ENCODE peak calls at places on chromosomes 16 and 17, in seven cellular contexts. One of them, this sample, is unnamed.

GRCh38 chr17:46892192-46892703 is 30.7 kb upstream of the GOSR2 start:
- DNase-seq in fibroblast of lung: no peak
- DNase-seq in GM18507: no peak
- DNase-seq in dermis blood vessel endothelial cell: no peak
- DNase-seq in AG08396: no peak
- DNase-seq in T-cell: no peak
- DNase-seq in HS-27A: no peak
- DNase-seq in this sample: no peak

GRCh38 chr16:3187798-3188674 is at the start of gene OR1F1:
- DNase-seq in fibroblast of lung: peak
- DNase-seq in GM18507: no peak
- DNase-seq in dermis blood vessel endothelial cell: peak
- DNase-seq in AG08396: no peak
- DNase-seq in T-cell: peak
- DNase-seq in HS-27A: no peak
- DNase-seq in this sample: peak

GRCh38 chr17:33875973-33876372 is 379.1 kb upstream of the CCL2 start:
- DNase-seq in fibroblast of lung: no peak
- DNase-seq in GM18507: no peak
- DNase-seq in dermis blood vessel endothelial cell: no peak
- DNase-seq in AG08396: no peak
- DNase-seq in T-cell: no peak
- DNase-seq in HS-27A: no peak
- DNase-seq in this sample: no peak

GRCh38 chr16:17313085-17313611 is 157.6 kb downstream of the XYLT1 start:
- DNase-seq in fibroblast of lung: peak
- DNase-seq in GM18507: no peak
- DNase-seq in dermis blood vessel endothelial cell: no peak
- DNase-seq in AG08396: no peak
- DNase-seq in T-cell: peak
- DNase-seq in HS-27A: no peak
- DNase-seq in this sample: peak

GRCh38 chr17:4719684-4720221 is 9.3 kb downstream of the ARRB2 start:
- DNase-seq in fibroblast of lung: no peak
- DNase-seq in GM18507: no peak
- DNase-seq in dermis blood vessel endothelial cell: peak
- DNase-seq in AG08396: no peak
- DNase-seq in T-cell: no peak
- DNase-seq in HS-27A: no peak
- DNase-seq in this sample: no peak

GRCh38 chr17:20989991-20990855 is 52.6 kb downstream of the USP22 start:
- DNase-seq in fibroblast of lung: no peak
- DNase-seq in GM18507: no peak
- DNase-seq in dermis blood vessel endothelial cell: no peak
- DNase-seq in AG08396: no peak
- DNase-seq in T-cell: no peak
- DNase-seq in HS-27A: no peak
- DNase-seq in this sample: no peak

GRCh38 chr17:80882323-80882722 is 109.3 kb upstream of the CHMP6 start:
- DNase-seq in fibroblast of lung: no peak
- DNase-seq in GM18507: no peak
- DNase-seq in dermis blood vessel endothelial cell: no peak
- DNase-seq in AG08396: no peak
- DNase-seq in T-cell: no peak
- DNase-seq in HS-27A: no peak
- DNase-seq in this sample: no peak

GRCh38 chr16:79559532-79559931 is 41.0 kb downstream of the MAF start:
- DNase-seq in fibroblast of lung: no peak
- DNase-seq in GM18507: no peak
- DNase-seq in dermis blood vessel endothelial cell: no peak
- DNase-seq in AG08396: no peak
- DNase-seq in T-cell: no peak
- DNase-seq in HS-27A: no peak
- DNase-seq in this sample: no peak

GRCh38 chr17:75927286-75927922 is 13.4 kb downstream of the FBF1 start:
- DNase-seq in fibroblast of lung: peak
- DNase-seq in GM18507: no peak
- DNase-seq in dermis blood vessel endothelial cell: peak
- DNase-seq in AG08396: peak
- DNase-seq in T-cell: no peak
- DNase-seq in HS-27A: no peak
- DNase-seq in this sample: peak

GRCh38 chr16:87794485-87795078 is 28.8 kb upstream of the KLHDC4 start:
- DNase-seq in fibroblast of lung: no peak
- DNase-seq in GM18507: no peak
- DNase-seq in dermis blood vessel endothelial cell: no peak
- DNase-seq in AG08396: no peak
- DNase-seq in T-cell: no peak
- DNase-seq in HS-27A: no peak
- DNase-seq in this sample: no peak

GRCh38 chr16:87534030-87534653 is 41.3 kb upstream of the ZCCHC14 start:
- DNase-seq in fibroblast of lung: no peak
- DNase-seq in GM18507: no peak
- DNase-seq in dermis blood vessel endothelial cell: no peak
- DNase-seq in AG08396: no peak
- DNase-seq in T-cell: no peak
- DNase-seq in HS-27A: no peak
- DNase-seq in this sample: no peak

GRCh38 chr16:66365588-66365987 is 903 bp upstream of the CDH5 start:
- DNase-seq in fibroblast of lung: peak
- DNase-seq in GM18507: no peak
- DNase-seq in dermis blood vessel endothelial cell: peak
- DNase-seq in AG08396: no peak
- DNase-seq in T-cell: no peak
- DNase-seq in HS-27A: no peak
- DNase-seq in this sample: peak

GRCh38 chr17:57328109-57328882 is 72.0 kb downstream of the MSI2 start:
- DNase-seq in fibroblast of lung: no peak
- DNase-seq in GM18507: no peak
- DNase-seq in dermis blood vessel endothelial cell: no peak
- DNase-seq in AG08396: no peak
- DNase-seq in T-cell: no peak
- DNase-seq in HS-27A: no peak
- DNase-seq in this sample: no peak

GRCh38 chr17:83105512-83105911 is 26.1 kb downstream of the METRNL start:
- DNase-seq in fibroblast of lung: no peak
- DNase-seq in GM18507: no peak
- DNase-seq in dermis blood vessel endothelial cell: no peak
- DNase-seq in AG08396: no peak
- DNase-seq in T-cell: no peak
- DNase-seq in HS-27A: no peak
- DNase-seq in this sample: no peak

GRCh38 chr17:26792486-26792885 is 501.4 kb upstream of the WSB1 start:
- DNase-seq in fibroblast of lung: peak
- DNase-seq in GM18507: no peak
- DNase-seq in dermis blood vessel endothelial cell: peak
- DNase-seq in AG08396: no peak
- DNase-seq in T-cell: no peak
- DNase-seq in HS-27A: peak
- DNase-seq in this sample: no peak

GRCh38 chr16:27324851-27325301 is 11.1 kb downstream of the IL4R start:
- DNase-seq in fibroblast of lung: no peak
- DNase-seq in GM18507: no peak
- DNase-seq in dermis blood vessel endothelial cell: no peak
- DNase-seq in AG08396: no peak
- DNase-seq in T-cell: no peak
- DNase-seq in HS-27A: no peak
- DNase-seq in this sample: no peak

GRCh38 chr17:1137465-1137894 is 42.3 kb downstream of the ABR start:
- DNase-seq in fibroblast of lung: peak
- DNase-seq in GM18507: no peak
- DNase-seq in dermis blood vessel endothelial cell: peak
- DNase-seq in AG08396: no peak
- DNase-seq in T-cell: peak
- DNase-seq in HS-27A: no peak
- DNase-seq in this sample: no peak

GRCh38 chr17:47686276-47686635 is 7.7 kb upstream of the TBKBP1 start:
- DNase-seq in fibroblast of lung: peak
- DNase-seq in GM18507: no peak
- DNase-seq in dermis blood vessel endothelial cell: peak
- DNase-seq in AG08396: peak
- DNase-seq in T-cell: no peak
- DNase-seq in HS-27A: no peak
- DNase-seq in this sample: peak

GRCh38 chr17:63246344-63246743 is 199.8 kb downstream of the CYB561 start:
- DNase-seq in fibroblast of lung: peak
- DNase-seq in GM18507: no peak
- DNase-seq in dermis blood vessel endothelial cell: no peak
- DNase-seq in AG08396: no peak
- DNase-seq in T-cell: no peak
- DNase-seq in HS-27A: no peak
- DNase-seq in this sample: no peak

GRCh38 chr17:66207936-66208335 is 16.0 kb upstream of the CEP112 start:
- DNase-seq in fibroblast of lung: no peak
- DNase-seq in GM18507: no peak
- DNase-seq in dermis blood vessel endothelial cell: no peak
- DNase-seq in AG08396: no peak
- DNase-seq in T-cell: no peak
- DNase-seq in HS-27A: no peak
- DNase-seq in this sample: no peak

GRCh38 chr17:55157165-55157564 is 107.6 kb upstream of the HLF start:
- DNase-seq in fibroblast of lung: peak
- DNase-seq in GM18507: no peak
- DNase-seq in dermis blood vessel endothelial cell: no peak
- DNase-seq in AG08396: no peak
- DNase-seq in T-cell: no peak
- DNase-seq in HS-27A: no peak
- DNase-seq in this sample: no peak

GRCh38 chr16:14486520-14487303 is 143.3 kb downstream of the PARN start:
- DNase-seq in fibroblast of lung: peak
- DNase-seq in GM18507: no peak
- DNase-seq in dermis blood vessel endothelial cell: peak
- DNase-seq in AG08396: peak
- DNase-seq in T-cell: no peak
- DNase-seq in HS-27A: peak
- DNase-seq in this sample: peak

GRCh38 chr17:50737118-50737698 is 17.8 kb downstream of the LUC7L3 start:
- DNase-seq in fibroblast of lung: no peak
- DNase-seq in GM18507: no peak
- DNase-seq in dermis blood vessel endothelial cell: no peak
- DNase-seq in AG08396: no peak
- DNase-seq in T-cell: no peak
- DNase-seq in HS-27A: no peak
- DNase-seq in this sample: no peak

GRCh38 chr17:40437095-40437732 is 6.0 kb upstream of the IGFBP4 start:
- DNase-seq in fibroblast of lung: peak
- DNase-seq in GM18507: no peak
- DNase-seq in dermis blood vessel endothelial cell: no peak
- DNase-seq in AG08396: no peak
- DNase-seq in T-cell: no peak
- DNase-seq in HS-27A: no peak
- DNase-seq in this sample: no peak

GRCh38 chr16:72763927-72764628 is 283.9 kb downstream of the ZFHX3 start:
- DNase-seq in fibroblast of lung: no peak
- DNase-seq in GM18507: no peak
- DNase-seq in dermis blood vessel endothelial cell: no peak
- DNase-seq in AG08396: no peak
- DNase-seq in T-cell: no peak
- DNase-seq in HS-27A: no peak
- DNase-seq in this sample: no peak

GRCh38 chr17:75352079-75352569 is 53.4 kb downstream of the GRB2 start:
- DNase-seq in fibroblast of lung: no peak
- DNase-seq in GM18507: no peak
- DNase-seq in dermis blood vessel endothelial cell: no peak
- DNase-seq in AG08396: no peak
- DNase-seq in T-cell: no peak
- DNase-seq in HS-27A: no peak
- DNase-seq in this sample: no peak

GRCh38 chr16:2147981-2148671 is at the start of gene RAB26:
- DNase-seq in fibroblast of lung: peak
- DNase-seq in GM18507: no peak
- DNase-seq in dermis blood vessel endothelial cell: peak
- DNase-seq in AG08396: peak
- DNase-seq in T-cell: peak
- DNase-seq in HS-27A: no peak
- DNase-seq in this sample: peak

GRCh38 chr16:48008011-48008410 is 147.8 kb downstream of the ABCC12 start:
- DNase-seq in fibroblast of lung: no peak
- DNase-seq in GM18507: no peak
- DNase-seq in dermis blood vessel endothelial cell: no peak
- DNase-seq in AG08396: no peak
- DNase-seq in T-cell: no peak
- DNase-seq in HS-27A: no peak
- DNase-seq in this sample: no peak

GRCh38 chr17:78736526-78737079 is 45.5 kb downstream of the CYTH1 start:
- DNase-seq in fibroblast of lung: no peak
- DNase-seq in GM18507: no peak
- DNase-seq in dermis blood vessel endothelial cell: peak
- DNase-seq in AG08396: no peak
- DNase-seq in T-cell: peak
- DNase-seq in HS-27A: no peak
- DNase-seq in this sample: no peak

GRCh38 chr17:72978593-72979218 is 113.8 kb downstream of the SLC39A11 start:
- DNase-seq in fibroblast of lung: no peak
- DNase-seq in GM18507: no peak
- DNase-seq in dermis blood vessel endothelial cell: peak
- DNase-seq in AG08396: no peak
- DNase-seq in T-cell: no peak
- DNase-seq in HS-27A: no peak
- DNase-seq in this sample: no peak

GRCh38 chr16:64773638-64774037 is 348.2 kb downstream of the CDH11 start:
- DNase-seq in fibroblast of lung: no peak
- DNase-seq in GM18507: no peak
- DNase-seq in dermis blood vessel endothelial cell: no peak
- DNase-seq in AG08396: no peak
- DNase-seq in T-cell: no peak
- DNase-seq in HS-27A: no peak
- DNase-seq in this sample: no peak

GRCh38 chr17:14772776-14773175 is 471.9 kb downstream of the HS3ST3B1 start:
- DNase-seq in fibroblast of lung: no peak
- DNase-seq in GM18507: no peak
- DNase-seq in dermis blood vessel endothelial cell: no peak
- DNase-seq in AG08396: no peak
- DNase-seq in T-cell: no peak
- DNase-seq in HS-27A: no peak
- DNase-seq in this sample: no peak

GRCh38 chr16:12531937-12532336 is 271.8 kb downstream of the CPPED1 start:
- DNase-seq in fibroblast of lung: no peak
- DNase-seq in GM18507: no peak
- DNase-seq in dermis blood vessel endothelial cell: no peak
- DNase-seq in AG08396: peak
- DNase-seq in T-cell: no peak
- DNase-seq in HS-27A: no peak
- DNase-seq in this sample: peak

GRCh38 chr17:73595068-73595865 is 49.0 kb downstream of the SDK2 start:
- DNase-seq in fibroblast of lung: peak
- DNase-seq in GM18507: no peak
- DNase-seq in dermis blood vessel endothelial cell: no peak
- DNase-seq in AG08396: no peak
- DNase-seq in T-cell: peak
- DNase-seq in HS-27A: no peak
- DNase-seq in this sample: peak

This sample was measured in AG20443.